ENCODE peak calls at places on chromosome 20, in six cellular contexts. W is A549, V is HepG2, L is endothelial cell of umbilical vein, O is GM12878, H is K562. M is an unnamed sample.

GRCh38 chr20:49915118-49915379 is 280 bp downstream of the SPATA2 start:
- DNase-seq in H (no peak), V (no peak), O (no peak), W (no peak), L (no peak), M (no peak)

GRCh38 chr20:15267935-15268334 is 930.5 kb upstream of the FLRT3 start:
- DNase-seq in O (no peak), L (no peak), V (no peak), W (no peak), H (no peak), M (no peak)

GRCh38 chr20:36861875-36862801 is 13.8 kb upstream of the TLDC2 start:
- DNase-seq in V (peak; percentile 87), W (peak; percentile 96), L (peak; percentile 44), H (peak; percentile 72), O (no peak), M (no peak)

GRCh38 chr20:24892522-24892921 is 56.5 kb upstream of the CST7 start:
- DNase-seq in H (no peak), O (no peak), V (no peak), W (no peak), L (no peak), M (no peak)

GRCh38 chr20:53142225-53142624 is 170.1 kb downstream of the TSHZ2 start:
- DNase-seq in W (no peak), H (peak; percentile 58), L (no peak), V (peak; percentile 8), O (no peak), M (peak; percentile 24)

GRCh38 chr20:31861346-31862156 is 8.8 kb downstream of the DUSP15 start:
- DNase-seq in O (no peak), V (peak; percentile 59), H (peak; percentile 99), W (peak; percentile 85), L (peak; percentile 56), M (peak; percentile 86)

GRCh38 chr20:50271674-50272412 is 81.2 kb downstream of the CEBPB start:
- DNase-seq in H (no peak), L (no peak), W (no peak), O (no peak), V (no peak), M (peak; percentile 63)

GRCh38 chr20:59120491-59120890 is 43.1 kb upstream of the ZNF831 start:
- DNase-seq in L (no peak), H (no peak), O (no peak), V (no peak), W (no peak), M (peak; percentile 91)

GRCh38 chr20:62352402-62353288 is 14.5 kb downstream of the LAMA5 start:
- DNase-seq in L (no peak), O (no peak), W (peak; percentile 66), V (no peak), H (no peak), M (no peak)

GRCh38 chr20:36967636-36968035 is 16.1 kb upstream of the SAMHD1 start:
- DNase-seq in H (no peak), O (no peak), V (no peak), W (no peak), L (no peak), M (no peak)

GRCh38 chr20:38727602-38728236 is 3.4 kb downstream of the SLC32A1 start:
- DNase-seq in L (no peak), V (no peak), H (no peak), O (no peak), W (no peak), M (no peak)

GRCh38 chr20:38725458-38725958 is 1.2 kb downstream of the SLC32A1 start:
- DNase-seq in L (no peak), O (no peak), H (no peak), V (no peak), W (no peak), M (no peak)

GRCh38 chr20:38725959-38726848 is 1.9 kb downstream of the SLC32A1 start:
- DNase-seq in V (peak; percentile 75), L (peak; percentile 39), O (no peak), W (peak; percentile 84), H (peak; percentile 75), M (peak; percentile 51)

GRCh38 chr20:38728237-38728761 is 4.0 kb downstream of the SLC32A1 start:
- DNase-seq in H (no peak), L (no peak), O (no peak), W (no peak), V (no peak), M (no peak)

GRCh38 chr20:38726849-38727601 is 2.7 kb downstream of the SLC32A1 start:
- DNase-seq in H (peak; percentile 75), L (peak; percentile 31), V (peak; percentile 61), W (no peak), O (no peak), M (peak; percentile 52)
- TF ChIP-seq CTCF in H (peak; percentile 77), L (peak; percentile 39), V (peak; percentile 82), W (no peak), O (peak; percentile 16), M (peak; percentile 48)

GRCh38 chr20:9160760-9161159 is 91.9 kb downstream of the PLCB4 start:
- DNase-seq in H (no peak), L (no peak), V (no peak), W (no peak), O (no peak), M (no peak)
- TF ChIP-seq MYC in H (no peak), L (no peak), V (no peak), W (no peak), O (no peak), M (no peak)

GRCh38 chr20:33370296-33370695 is 31.0 kb downstream of the CDK5RAP1 start:
- DNase-seq in V (no peak), W (no peak), H (no peak), L (no peak), O (no peak), M (no peak)
- TF ChIP-seq MAX in V (no peak), W (no peak), H (no peak), L (no peak), O (no peak), M (no peak)

GRCh38 chr20:17417221-17417620 is 114.0 kb downstream of the BFSP1 start:
- DNase-seq in O (no peak), W (no peak), L (no peak), V (no peak), H (no peak), M (peak; percentile 16)

GRCh38 chr20:17423782-17424181 is 107.4 kb downstream of the BFSP1 start:
- DNase-seq in W (no peak), H (no peak), V (no peak), O (no peak), L (no peak), M (no peak)

GRCh38 chr20:17419459-17419858 is 111.7 kb downstream of the BFSP1 start:
- DNase-seq in O (no peak), V (no peak), L (no peak), H (no peak), W (no peak), M (no peak)

GRCh38 chr20:17421493-17421892 is 109.7 kb downstream of the BFSP1 start:
- DNase-seq in W (no peak), L (no peak), H (no peak), V (no peak), O (no peak), M (no peak)
- TF ChIP-seq CTCF in W (no peak), L (no peak), H (no peak), V (no peak), O (no peak), M (no peak)

GRCh38 chr20:57000441-57000968 is 265.9 kb downstream of the BMP7 start:
- DNase-seq in L (no peak), H (no peak), W (no peak), O (no peak), V (no peak), M (peak; percentile 82)
- TF ChIP-seq MYC in L (no peak), H (no peak), W (no peak), O (no peak), V (no peak), M (no peak)

DNA sequence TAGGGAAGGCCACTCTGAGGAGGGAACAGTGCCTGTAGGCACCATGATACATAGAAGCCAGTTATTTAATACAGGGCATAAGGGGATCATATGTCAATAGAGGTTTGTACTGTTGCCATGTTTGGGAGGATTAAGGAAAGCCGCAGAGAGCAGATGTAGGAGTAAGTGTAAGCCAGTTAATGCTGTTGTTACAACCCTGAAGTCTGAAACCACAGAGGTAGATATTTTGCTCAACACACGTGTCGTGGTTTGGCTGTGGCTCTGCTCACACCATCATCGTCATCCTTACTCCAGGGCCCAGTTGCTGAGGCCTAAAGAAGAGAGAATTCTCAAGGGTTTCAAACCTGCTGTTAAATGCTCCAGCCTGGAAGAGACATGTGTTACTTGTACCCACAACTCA is 31.1 kb upstream of the PSMF1 start:
- DNase-seq in W (no peak), L (no peak), O (no peak), H (no peak), V (no peak), M (no peak)
- TF ChIP-seq MAX in W (no peak), L (no peak), O (no peak), H (no peak), V (no peak), M (no peak)

GRCh38 chr20:54665812-54666211 is 190.4 kb downstream of the DOK5 start:
- DNase-seq in L (no peak), H (no peak), W (no peak), V (no peak), O (no peak), M (no peak)

GRCh38 chr20:54669054-54669390 is 193.6 kb downstream of the DOK5 start:
- DNase-seq in V (no peak), H (no peak), W (no peak), L (no peak), O (no peak), M (no peak)

DNA sequence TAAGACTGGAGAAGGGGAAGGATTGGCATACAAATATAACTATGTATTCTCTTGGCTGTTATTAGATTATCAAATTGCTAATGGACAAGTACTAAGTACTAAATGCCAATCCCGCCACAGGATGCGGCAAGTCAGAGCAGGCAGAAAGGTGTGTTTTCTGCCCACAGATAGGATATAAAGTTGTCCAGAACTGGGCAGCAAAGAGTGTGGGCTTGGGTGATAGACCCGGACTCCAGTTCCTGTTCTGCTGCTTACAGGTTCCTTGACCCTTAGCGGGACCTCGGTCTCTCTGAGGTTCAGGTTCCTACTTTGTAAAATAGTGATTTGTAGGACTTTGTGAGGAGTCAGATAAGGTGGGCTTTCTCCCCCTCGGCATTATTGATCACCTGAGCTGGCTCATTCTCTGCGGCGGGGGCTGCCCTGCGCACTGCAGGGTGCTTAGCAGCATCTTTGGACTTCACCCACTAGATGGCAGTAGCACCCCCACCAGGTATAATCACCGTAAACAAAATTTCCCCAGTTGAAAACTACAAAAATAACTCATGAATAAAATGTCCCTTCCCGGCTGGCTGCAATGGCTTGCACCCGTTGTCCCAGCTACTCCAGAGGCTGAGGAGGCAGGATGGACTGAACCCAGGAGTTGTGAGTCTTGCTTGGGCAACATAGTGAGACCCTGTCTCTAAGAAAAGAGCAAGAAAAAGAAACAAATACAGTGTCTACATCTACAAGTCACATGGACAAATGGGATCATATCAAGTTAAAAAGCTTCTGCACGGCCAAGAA is 193.1 kb downstream of the DOK5 start:
- DNase-seq in O (no peak), W (peak; percentile 18), H (peak; percentile 29), V (peak; percentile 41), L (peak; percentile 34), M (peak; percentile 37)
- TF ChIP-seq CTCF in O (peak; percentile 75), W (peak; percentile 75), H (peak; percentile 54), V (peak; percentile 79), L (peak; percentile 68), M (peak; percentile 86)